ENCODE peak calls at places on chromosome 11, in nine cellular contexts. D is astrocyte of the cerebellum, J is GM20000, A is AG09309, O is spleen, X is endothelial cell, V is activated B cell treated with CpG ODN at 0.5 μM for 24 hours, L is vagina, I is upper lobe of right lung. W is an unnamed sample.
A peak's percentile ranks its signal among the peaks of the same experiment; 100 is the strongest.

GRCh38 chr11:72581067-72581466 is 93.2 kb downstream of the PDE2A start:
- DNase-seq in D (no peak), J (no peak), A (no peak), O (peak; percentile 63), X (no peak), V (no peak), L (no peak), I (peak; percentile 19), W (no peak)

GRCh38 chr11:95915051-95915450 is 8.9 kb downstream of the MTMR2 start:
- DNase-seq in D (no peak), J (no peak), A (no peak), O (no peak), X (no peak), V (no peak), L (no peak), I (no peak), W (no peak)

GRCh38 chr11:2512431-2513407 is 67.9 kb downstream of the KCNQ1 start:
- DNase-seq in D (no peak), J (peak; percentile 7), A (no peak), O (peak; percentile 69), X (no peak), V (peak; percentile 9), L (no peak), I (peak; percentile 63), W (no peak)

GRCh38 chr11:129947474-129947873 is 52.1 kb upstream of the NFRKB start:
- DNase-seq in D (no peak), J (no peak), A (no peak), O (no peak), X (no peak), V (no peak), L (no peak), I (no peak), W (no peak)

GRCh38 chr11:112651345-112651744 is 309.9 kb upstream of the NCAM1 start:
- DNase-seq in D (no peak), J (no peak), A (no peak), O (no peak), X (no peak), V (no peak), L (no peak), I (no peak), W (no peak)

GRCh38 chr11:45107051-45107450 is 39.4 kb upstream of the PRDM11 start:
- DNase-seq in D (no peak), J (no peak), A (no peak), O (no peak), X (no peak), V (no peak), L (peak; percentile 84), I (no peak), W (no peak)

GRCh38 chr11:112113539-112114457 is 27.1 kb downstream of the SDHD start:
- DNase-seq in D (peak; percentile 23), J (peak; percentile 57), A (peak; percentile 47), O (no peak), X (no peak), V (no peak), L (no peak), I (no peak), W (peak; percentile 51)

GRCh38 chr11:61138940-61139339 is 22.3 kb downstream of the VPS37C start:
- DNase-seq in D (peak; percentile 64), J (no peak), A (peak; percentile 59), O (no peak), X (no peak), V (no peak), L (no peak), I (no peak), W (no peak)

GRCh38 chr11:44969853-44970252 is 19.2 kb upstream of the TP53I11 start:
- DNase-seq in D (no peak), J (no peak), A (no peak), O (no peak), X (no peak), V (no peak), L (no peak), I (no peak), W (no peak)

GRCh38 chr11:11988099-11988651 is 20.3 kb downstream of the DKK3 start:
- DNase-seq in D (no peak), J (no peak), A (no peak), O (no peak), X (no peak), V (no peak), L (no peak), I (peak; percentile 36), W (no peak)

GRCh38 chr11:11985954-11986949 is 22.2 kb downstream of the DKK3 start:
- DNase-seq in D (no peak), J (no peak), A (no peak), O (no peak), X (no peak), V (no peak), L (no peak), I (peak; percentile 20), W (no peak)

GRCh38 chr11:11988862-11989261 is 19.6 kb downstream of the DKK3 start:
- DNase-seq in D (no peak), J (no peak), A (no peak), O (no peak), X (no peak), V (no peak), L (no peak), I (peak; percentile 21), W (no peak)

GRCh38 chr11:11985016-11985715 is 23.3 kb downstream of the DKK3 start:
- DNase-seq in D (no peak), J (no peak), A (no peak), O (no peak), X (no peak), V (no peak), L (no peak), I (peak; percentile 48), W (no peak)

DNA sequence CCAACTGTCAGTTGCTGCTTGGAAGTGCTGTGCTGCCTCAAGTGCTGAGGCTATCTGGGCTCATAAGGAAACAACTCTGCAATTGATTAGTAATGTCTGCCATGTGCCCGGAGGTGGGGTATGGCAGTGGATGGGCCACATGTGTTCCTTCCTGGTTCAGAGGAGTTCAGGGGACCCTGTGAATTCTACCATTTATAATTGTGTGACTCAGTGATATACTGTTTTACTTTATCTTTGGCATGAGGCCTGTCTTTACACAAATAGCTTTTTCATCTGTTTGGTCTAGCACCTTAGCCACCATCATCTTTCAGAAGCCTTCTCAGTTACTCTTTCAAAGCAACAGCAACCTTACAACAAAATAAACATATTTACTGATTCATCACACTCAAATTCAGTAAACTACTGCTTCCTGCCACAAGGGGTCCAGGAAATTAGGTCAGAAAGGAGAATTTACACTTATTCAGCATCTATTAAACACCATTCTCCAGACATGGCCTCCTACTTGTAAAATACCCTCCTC is 20.9 kb downstream of the DKK3 start:
- DNase-seq in D (no peak), J (no peak), A (no peak), O (no peak), X (no peak), V (no peak), L (no peak), I (no peak), W (peak; percentile 13)
- TF ChIP-seq CTCF in D (peak; percentile 55), J (no peak), A (peak; percentile 52), O (no peak), X (peak; percentile 63), V (no peak), L (no peak), I (peak; percentile 24), W (peak; percentile 21)

DNA sequence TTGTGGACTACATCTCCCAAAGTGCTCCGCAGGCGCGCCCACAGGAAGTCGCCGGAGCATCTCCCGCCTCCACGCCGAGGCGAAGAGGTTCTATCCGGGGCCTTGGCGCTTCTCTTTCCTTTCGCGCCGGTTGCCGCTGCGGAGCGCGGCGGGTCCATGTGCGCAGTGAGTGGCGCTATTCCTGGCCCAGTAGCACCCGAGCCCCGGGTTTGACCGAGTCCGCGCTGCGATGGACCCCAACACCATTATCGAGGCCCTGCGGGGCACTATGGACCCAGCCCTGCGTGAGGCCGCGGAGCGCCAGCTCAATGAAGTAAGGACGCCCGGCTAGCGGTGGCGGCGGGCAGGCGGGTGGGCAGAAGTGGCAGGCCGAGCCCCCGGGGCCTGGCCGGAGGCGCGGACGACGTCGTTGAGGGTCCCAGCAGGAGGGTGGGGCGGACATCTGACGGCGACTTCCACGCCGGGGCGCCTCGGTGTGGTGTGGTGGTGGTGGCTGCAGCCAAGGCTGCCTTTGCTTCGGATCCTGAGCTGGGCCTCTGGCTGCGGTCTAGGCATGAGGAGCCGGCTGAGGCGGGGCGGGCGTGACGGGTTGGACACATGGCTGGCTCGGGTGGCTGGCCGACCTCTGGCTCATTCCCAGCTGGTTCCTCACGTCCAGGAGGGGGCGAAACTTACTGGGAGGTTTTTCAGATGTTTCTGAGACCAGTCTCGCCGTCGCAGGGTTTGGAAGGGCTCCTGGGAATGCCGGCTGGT is at the start of gene IPO7:
- DNase-seq in D (peak; percentile 76), J (peak; percentile 94), A (peak; percentile 57), O (peak; percentile 97), X (peak; percentile 78), V (peak; percentile 75), L (no peak), I (peak; percentile 95), W (peak; percentile 95)
- TF ChIP-seq CTCF in D (peak; percentile 42), J (no peak), A (peak; percentile 46), O (no peak), X (no peak), V (no peak), L (no peak), I (peak; percentile 25), W (no peak)

GRCh38 chr11:132312616-132313210 is 942.3 kb downstream of the NTM start:
- DNase-seq in D (peak; percentile 38), J (peak; percentile 52), A (peak; percentile 2), O (no peak), X (peak; percentile 24), V (no peak), L (no peak), I (no peak), W (peak; percentile 58)
- TF ChIP-seq CTCF in D (peak; percentile 76), J (peak; percentile 40), A (peak; percentile 58), O (no peak), X (peak; percentile 93), V (no peak), L (no peak), I (peak; percentile 39), W (peak; percentile 77)

GRCh38 chr11:11533751-11534150 is 88.1 kb downstream of the GALNT18 start:
- DNase-seq in D (no peak), J (no peak), A (no peak), O (no peak), X (no peak), V (no peak), L (no peak), I (no peak), W (no peak)

GRCh38 chr11:11537372-11537771 is 84.4 kb downstream of the GALNT18 start:
- DNase-seq in D (no peak), J (no peak), A (no peak), O (no peak), X (no peak), V (no peak), L (no peak), I (no peak), W (no peak)

GRCh38 chr11:11534981-11535380 is 86.8 kb downstream of the GALNT18 start:
- DNase-seq in D (no peak), J (no peak), A (no peak), O (no peak), X (no peak), V (no peak), L (no peak), I (no peak), W (no peak)

GRCh38 chr11:11536650-11537049 is 85.2 kb downstream of the GALNT18 start:
- DNase-seq in D (no peak), J (no peak), A (no peak), O (no peak), X (no peak), V (no peak), L (no peak), I (no peak), W (no peak)

DNA sequence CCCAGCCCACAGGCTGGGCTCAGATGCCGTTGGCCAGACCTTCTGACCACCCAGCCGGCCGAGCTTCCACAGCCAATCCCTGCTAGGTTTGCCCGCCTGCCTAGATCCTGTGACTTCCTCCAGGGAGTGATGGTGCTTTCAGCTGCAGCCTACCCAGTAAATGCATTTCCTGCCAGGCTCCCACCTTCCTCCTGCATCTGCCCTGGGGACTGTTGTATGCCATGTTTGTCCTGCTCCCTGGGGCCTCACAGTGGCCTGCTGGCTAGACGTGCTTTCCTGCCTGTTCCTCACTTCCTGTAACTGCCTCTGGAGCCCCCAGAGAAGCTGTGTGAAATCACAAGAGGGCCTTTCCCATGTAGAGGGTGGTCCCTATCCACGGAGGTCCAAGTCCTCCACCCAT is 86.2 kb downstream of the GALNT18 start:
- DNase-seq in D (no peak), J (no peak), A (no peak), O (no peak), X (peak; percentile 47), V (no peak), L (no peak), I (no peak), W (no peak)
- TF ChIP-seq CTCF in D (no peak), J (no peak), A (no peak), O (no peak), X (no peak), V (no peak), L (no peak), I (no peak), W (no peak)